ENCODE peak calls at places on chromosomes 12 and 14, in six cellular contexts. S, C, F, P, A and R are unnamed samples.

GRCh38 chr14:105924951-105925591 is 398.7 kb downstream of the TMEM121 start:
- DNase-seq in S (no peak), C (no peak), F (no peak), P (no peak), A (no peak), R (no peak)

GRCh38 chr14:102326583-102326982 is 7.0 kb downstream of the ZNF839 start:
- DNase-seq in S (no peak), C (no peak), F (no peak), P (no peak), A (no peak), R (no peak)

GRCh38 chr12:46153267-46153872 is 115.5 kb downstream of the SLC38A1 start:
- DNase-seq in S (peak), C (peak), F (no peak), P (no peak), A (no peak), R (no peak)

GRCh38 chr12:93702707-93703305 is 25.6 kb downstream of the CRADD start:
- DNase-seq in S (no peak), C (no peak), F (no peak), P (no peak), A (no peak), R (no peak)

GRCh38 chr14:99252443-99252939 is 19.5 kb downstream of the BCL11B start:
- DNase-seq in S (no peak), C (no peak), F (no peak), P (no peak), A (no peak), R (no peak)

GRCh38 chr12:49049566-49050224 is 10.9 kb downstream of the KMT2D start:
- DNase-seq in S (peak), C (peak), F (no peak), P (no peak), A (no peak), R (no peak)

GRCh38 chr12:3150820-3151590 is 73.8 kb downstream of the TSPAN9 start:
- DNase-seq in S (peak), C (peak), F (no peak), P (peak), A (no peak), R (no peak)

GRCh38 chr12:108825205-108825950 is 32.0 kb downstream of the SSH1 start:
- DNase-seq in S (peak), C (peak), F (no peak), P (no peak), A (no peak), R (no peak)

GRCh38 chr14:90656986-90657385 is 159.2 kb downstream of the TTC7B start:
- DNase-seq in S (no peak), C (no peak), F (no peak), P (no peak), A (no peak), R (no peak)

GRCh38 chr14:53153702-53154112 is 584 bp upstream of the DDHD1 start:
- DNase-seq in S (no peak), C (no peak), F (no peak), P (no peak), A (no peak), R (no peak)

GRCh38 chr12:32264995-32265394 is 134.4 kb upstream of the FGD4 start:
- DNase-seq in S (peak), C (peak), F (no peak), P (no peak), A (no peak), R (no peak)

GRCh38 chr14:102138935-102139247 is 806 bp upstream of the WDR20 start:
- DNase-seq in S (no peak), C (no peak), F (peak), P (no peak), A (no peak), R (no peak)

GRCh38 chr14:69812725-69813124 is 15.7 kb upstream of the SLC10A1 start:
- DNase-seq in S (no peak), C (no peak), F (peak), P (no peak), A (no peak), R (no peak)

GRCh38 chr14:99538275-99538674 is 57.1 kb downstream of the CCNK start:
- DNase-seq in S (peak), C (no peak), F (no peak), P (no peak), A (no peak), R (no peak)

GRCh38 chr14:29681308-29681707 is 246.3 kb downstream of the PRKD1 start:
- DNase-seq in S (peak), C (no peak), F (no peak), P (no peak), A (no peak), R (no peak)

GRCh38 chr12:98402081-98402480 is 113.3 kb upstream of the TMPO start:
- DNase-seq in S (peak), C (no peak), F (no peak), P (no peak), A (no peak), R (no peak)

GRCh38 chr14:102215522-102216250 is 76.0 kb downstream of the WDR20 start:
- DNase-seq in S (peak), C (no peak), F (no peak), P (no peak), A (no peak), R (no peak)

GRCh38 chr12:108337235-108338223 is 1.6 kb downstream of the CMKLR1 start:
- DNase-seq in S (peak), C (no peak), F (peak), P (peak), A (no peak), R (no peak)

GRCh38 chr12:95881331-95881955 is 22.7 kb downstream of the SNRPF start:
- DNase-seq in S (peak), C (no peak), F (no peak), P (no peak), A (no peak), R (no peak)

GRCh38 chr12:76820888-76821482 is 57.1 kb downstream of the ZDHHC17 start:
- DNase-seq in S (peak), C (peak), F (peak), P (peak), A (peak), R (peak)

GRCh38 chr12:108271951-108272729 is 67.0 kb downstream of the CMKLR1 start:
- DNase-seq in S (no peak), C (no peak), F (no peak), P (no peak), A (no peak), R (no peak)

GRCh38 chr12:132413931-132414588 is 75.9 kb upstream of the FBRSL1 start:
- DNase-seq in S (no peak), C (no peak), F (no peak), P (no peak), A (no peak), R (no peak)

GRCh38 chr12:14699923-14700322 is 3.5 kb upstream of the GUCY2C start:
- DNase-seq in S (no peak), C (no peak), F (no peak), P (no peak), A (no peak), R (no peak)

GRCh38 chr12:109877504-109878246 is 2.7 kb downstream of the GLTP start:
- DNase-seq in S (no peak), C (no peak), F (no peak), P (no peak), A (no peak), R (no peak)

GRCh38 chr14:105212541-105213305 is 31.6 kb upstream of the NUDT14 start:
- DNase-seq in S (no peak), C (no peak), F (no peak), P (no peak), A (no peak), R (no peak)

GRCh38 chr12:78674311-78675085 is 190.1 kb upstream of the SYT1 start:
- DNase-seq in S (peak), C (peak), F (peak), P (no peak), A (no peak), R (no peak)

GRCh38 chr12:75774309-75775052 is 257.1 kb downstream of the PHLDA1 start:
- DNase-seq in S (no peak), C (peak), F (no peak), P (no peak), A (no peak), R (no peak)

GRCh38 chr12:2082321-2082720 is 29.5 kb downstream of the CACNA1C start:
- DNase-seq in S (no peak), C (no peak), F (no peak), P (peak), A (no peak), R (no peak)

GRCh38 chr14:23936084-23936829 is 17.3 kb upstream of the DHRS4 start:
- DNase-seq in S (no peak), C (no peak), F (no peak), P (no peak), A (no peak), R (no peak)

GRCh38 chr12:25497021-25497420 is 56.1 kb downstream of the LMNTD1 start:
- DNase-seq in S (no peak), C (no peak), F (peak), P (no peak), A (no peak), R (no peak)

GRCh38 chr14:102221026-102221425 is 81.3 kb downstream of the WDR20 start:
- DNase-seq in S (peak), C (peak), F (no peak), P (no peak), A (no peak), R (no peak)

GRCh38 chr12:53051058-53051880 is 1.4 kb downstream of the TNS2 start:
- DNase-seq in S (peak), C (peak), F (no peak), P (no peak), A (no peak), R (no peak)

GRCh38 chr12:53050426-53051057 is 677 bp downstream of the TNS2 start:
- DNase-seq in S (no peak), C (no peak), F (no peak), P (no peak), A (no peak), R (no peak)

GRCh38 chr12:53048780-53049401 is 974 bp upstream of the TNS2 start:
- DNase-seq in S (peak), C (peak), F (no peak), P (peak), A (no peak), R (no peak)

GRCh38 chr12:53048033-53048779 is 1.7 kb upstream of the TNS2 start:
- DNase-seq in S (no peak), C (peak), F (no peak), P (peak), A (no peak), R (no peak)

GRCh38 chr12:53049582-53050318 is at the start of gene TNS2:
- DNase-seq in S (peak), C (peak), F (no peak), P (peak), A (no peak), R (no peak)
- H3K23ac ChIP-seq in S (peak), C (no peak), F (no peak), P (no peak), A (no peak), R (peak)

GRCh38 chr12:131051155-131051473 is 97.4 kb downstream of the ADGRD1 start:
- DNase-seq in S (no peak), C (no peak), F (no peak), P (no peak), A (no peak), R (no peak)
- H3K14ac ChIP-seq in S (no peak), C (no peak), F (no peak), P (no peak), A (no peak), R (no peak)

GRCh38 chr14:77026166-77026929 is 2.2 kb downstream of the IRF2BPL start:
- DNase-seq in S (peak), C (peak), F (no peak), P (no peak), A (no peak), R (peak)

GRCh38 chr14:77025744-77026165 is 2.8 kb downstream of the IRF2BPL start:
- DNase-seq in S (no peak), C (no peak), F (no peak), P (no peak), A (no peak), R (no peak)

GRCh38 chr14:77026930-77027537 is 1.5 kb downstream of the IRF2BPL start:
- DNase-seq in S (peak), C (peak), F (peak), P (no peak), A (no peak), R (peak)

GRCh38 chr14:77028384-77029246 is at the start of gene IRF2BPL:
- DNase-seq in S (peak), C (peak), F (peak), P (peak), A (no peak), R (peak)

DNA sequence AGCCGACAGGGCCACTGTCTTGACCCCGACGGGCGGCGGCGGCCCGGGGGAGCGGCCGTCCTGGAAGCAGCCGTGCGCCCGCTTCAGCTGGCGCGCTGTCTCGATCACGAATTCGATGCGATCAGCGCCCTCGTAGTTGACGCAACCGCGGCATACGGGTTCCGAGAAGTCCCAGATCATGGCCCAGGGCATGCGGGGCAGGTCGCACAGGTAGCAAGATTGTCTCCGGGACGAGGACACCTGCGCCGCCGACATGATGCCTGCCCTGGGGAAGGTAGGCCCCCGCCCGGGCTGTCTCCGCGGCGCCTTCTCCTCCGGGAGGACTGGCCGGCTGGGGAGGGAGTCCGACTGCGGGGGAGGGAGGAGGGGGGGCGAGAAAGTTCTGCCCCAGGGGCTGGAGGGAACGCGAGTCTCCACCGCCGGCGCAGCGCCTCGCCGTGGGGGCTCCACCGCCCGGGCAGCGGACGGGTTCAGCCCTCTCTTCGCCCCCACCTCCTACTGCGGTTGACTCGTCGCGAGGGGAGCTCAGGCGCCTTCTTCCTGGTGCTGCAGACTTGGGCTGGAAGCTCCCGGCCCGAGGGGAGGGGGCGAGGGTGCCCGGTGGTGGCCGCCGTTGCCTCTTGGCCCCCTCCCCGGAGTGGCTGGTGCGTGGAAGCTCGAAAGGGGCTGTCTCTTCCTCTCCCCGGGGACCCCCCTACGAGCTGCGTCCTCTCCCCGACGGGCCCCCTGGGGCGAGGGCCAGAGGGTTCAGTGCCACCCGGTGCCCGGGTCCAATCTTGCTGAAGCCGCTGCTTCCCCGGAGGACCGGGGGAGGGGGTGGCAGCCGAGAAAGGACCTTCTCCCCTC is 747 bp downstream of the IRF2BPL start:
- DNase-seq in S (peak), C (peak), F (peak), P (peak), A (no peak), R (peak)
- H3K23ac ChIP-seq in S (peak), C (peak), F (no peak), P (no peak), A (no peak), R (peak)

DNA sequence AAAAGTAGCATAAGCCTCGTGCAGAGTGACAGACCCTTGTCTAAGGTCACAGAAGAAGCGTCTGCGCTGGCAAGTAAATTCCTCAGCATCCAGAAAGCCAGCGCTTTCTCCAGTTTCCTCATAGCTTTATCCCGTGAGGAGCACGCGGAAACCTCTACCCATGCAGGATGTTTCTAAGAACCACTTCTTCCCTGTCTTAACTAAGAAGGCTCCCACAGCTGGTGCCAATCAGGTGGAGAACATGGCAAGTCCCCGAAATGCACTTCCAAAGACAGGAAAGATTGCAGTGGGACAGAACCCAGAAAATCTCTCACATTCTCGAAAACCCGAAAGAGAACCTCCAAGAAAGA is 968 bp upstream of the ARID4A start:
- DNase-seq in S (no peak), C (peak), F (peak), P (no peak), A (no peak), R (no peak)
- H3K14ac ChIP-seq in S (peak), C (no peak), F (peak), P (no peak), A (no peak), R (no peak)